ENCODE peak calls at places on chromosome 6, in five cellular contexts. W is fibroblast of the conjunctiva, G is retina, K is pons, H is immature natural killer cell. L is an unnamed sample.
A peak's percentile ranks its signal among the peaks of the same experiment; 100 is the strongest.

GRCh38 chr6:112330071-112330876 is 16.9 kb upstream of the RFPL4B start:
- DNase-seq in W (no peak), G (no peak), K (peak; percentile 6), H (no peak), L (no peak)

GRCh38 chr6:88013015-88013414 is 34.6 kb upstream of the SPACA1 start:
- DNase-seq in W (no peak), G (no peak), K (no peak), H (no peak), L (no peak)

GRCh38 chr6:99384507-99384906 is 9.5 kb downstream of the COQ3 start:
- DNase-seq in W (no peak), G (no peak), K (no peak), H (no peak), L (no peak)

GRCh38 chr6:1190361-1190760 is 121.5 kb upstream of the FOXQ1 start:
- DNase-seq in W (peak; percentile 55), G (no peak), K (no peak), H (no peak), L (no peak)

GRCh38 chr6:146265051-146265450 is 236.2 kb downstream of the GRM1 start:
- DNase-seq in W (no peak), G (no peak), K (no peak), H (no peak), L (no peak)

GRCh38 chr6:159117031-159117430 is 52.2 kb upstream of the FNDC1 start:
- DNase-seq in W (peak; percentile 14), G (no peak), K (no peak), H (no peak), L (no peak)

GRCh38 chr6:30411515-30412207 is 66.7 kb downstream of the RPP21 start:
- DNase-seq in W (peak; percentile 30), G (peak; percentile 55), K (peak; percentile 12), H (peak; percentile 28), L (peak; percentile 54)

GRCh38 chr6:26197736-26198625 is 110.8 kb downstream of the HFE start:
- DNase-seq in W (no peak), G (peak; percentile 81), K (no peak), H (peak; percentile 43), L (peak; percentile 60)

GRCh38 chr6:161654209-161654608 is 380.3 kb upstream of the AGPAT4 start:
- DNase-seq in W (no peak), G (no peak), K (no peak), H (no peak), L (no peak)

GRCh38 chr6:148203970-148204369 is 138.7 kb upstream of the SASH1 start:
- DNase-seq in W (no peak), G (peak; percentile 15), K (no peak), H (peak; percentile 43), L (no peak)

GRCh38 chr6:160996316-160996715 is 4.7 kb downstream of the MAP3K4 start:
- DNase-seq in W (no peak), G (no peak), K (no peak), H (no peak), L (no peak)

GRCh38 chr6:43774776-43775583 is 5.0 kb downstream of the VEGFA start:
- DNase-seq in W (no peak), G (peak; percentile 89), K (no peak), H (peak; percentile 42), L (peak; percentile 52)

GRCh38 chr6:42387336-42387735 is 64.4 kb downstream of the TRERF1 start:
- DNase-seq in W (no peak), G (no peak), K (no peak), H (peak; percentile 40), L (no peak)

GRCh38 chr6:45187841-45188240 is 140.3 kb upstream of the RUNX2 start:
- DNase-seq in W (peak; percentile 23), G (no peak), K (no peak), H (no peak), L (no peak)

GRCh38 chr6:154096316-154096715 is 57.3 kb downstream of the OPRM1 start:
- DNase-seq in W (no peak), G (no peak), K (no peak), H (no peak), L (no peak)

GRCh38 chr6:30002871-30003270 is 58.2 kb upstream of the POLR1H start:
- DNase-seq in W (no peak), G (no peak), K (no peak), H (no peak), L (no peak)

GRCh38 chr6:125196613-125197012 is 43.0 kb downstream of the TPD52L1 start:
- DNase-seq in W (no peak), G (peak; percentile 22), K (no peak), H (no peak), L (no peak)